ENCODE peak calls at places on chromosomes 5 and 9, in four cellular contexts. H, N, J and M are unnamed samples.

GRCh38 chr9:89493671-89494070 is 4.2 kb downstream of the SEMA4D start:
- DNase-seq in H (no peak), N (no peak), J (no peak), M (no peak)

GRCh38 chr5:134554319-134555222 is 29.1 kb downstream of the JADE2 start:
- DNase-seq in H (no peak), J (no peak), N (no peak), M (peak; percentile 86)

GRCh38 chr5:36301858-36302603 is at the start of gene RANBP3L:
- DNase-seq in H (no peak), J (no peak), N (no peak), M (peak; percentile 57)

GRCh38 chr9:113566011-113566711 is 102.6 kb downstream of the RGS3 start:
- DNase-seq in H (no peak), J (no peak), N (no peak), M (no peak)

GRCh38 chr9:98532147-98532546 is 176.6 kb downstream of the GABBR2 start:
- DNase-seq in H (peak; percentile 37), J (no peak), N (no peak), M (no peak)

GRCh38 chr9:88220652-88221051 is 82.4 kb upstream of the SPATA31C2 start:
- DNase-seq in J (no peak), N (no peak), H (no peak), M (no peak)

GRCh38 chr5:33936004-33936380 is 194 bp upstream of the RXFP3 start:
- DNase-seq in H (no peak), N (no peak), J (peak; percentile 86), M (peak; percentile 68)

GRCh38 chr5:72138943-72139467 is 31.7 kb downstream of the MAP1B start:
- DNase-seq in N (no peak), J (no peak), H (no peak), M (peak; percentile 98)

GRCh38 chr5:126107381-126107780 is 315.8 kb upstream of the GRAMD2B start:
- DNase-seq in H (no peak), N (no peak), J (no peak), M (no peak)

DNA sequence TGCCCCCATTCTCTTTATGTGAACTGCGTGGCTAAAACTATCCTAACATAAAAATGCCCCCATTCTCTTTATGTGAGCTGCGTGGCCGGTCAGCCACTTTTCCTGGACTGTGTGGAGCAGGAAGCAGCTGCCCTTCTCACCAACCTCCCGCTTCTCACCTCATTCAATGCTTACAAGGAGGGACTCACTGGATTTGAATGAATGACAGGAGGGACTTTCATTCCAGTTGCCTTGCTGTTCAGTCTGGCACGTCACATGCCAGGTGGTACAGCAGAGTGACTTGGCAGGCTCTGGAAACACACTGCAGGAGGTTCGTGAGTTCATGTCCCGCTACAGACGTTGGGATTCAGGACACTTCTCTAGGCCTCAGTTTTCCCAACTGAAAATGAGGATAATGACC is 60.2 kb upstream of the NFIL3 start:
- DNase-seq in N (no peak), H (no peak), J (no peak), M (peak; percentile 18)
- H3K27ac ChIP-seq in N (no peak overlapping the region), H (peak overlapping the region; percentile 20), J (no peak overlapping the region), M (no peak overlapping the region)

DNA sequence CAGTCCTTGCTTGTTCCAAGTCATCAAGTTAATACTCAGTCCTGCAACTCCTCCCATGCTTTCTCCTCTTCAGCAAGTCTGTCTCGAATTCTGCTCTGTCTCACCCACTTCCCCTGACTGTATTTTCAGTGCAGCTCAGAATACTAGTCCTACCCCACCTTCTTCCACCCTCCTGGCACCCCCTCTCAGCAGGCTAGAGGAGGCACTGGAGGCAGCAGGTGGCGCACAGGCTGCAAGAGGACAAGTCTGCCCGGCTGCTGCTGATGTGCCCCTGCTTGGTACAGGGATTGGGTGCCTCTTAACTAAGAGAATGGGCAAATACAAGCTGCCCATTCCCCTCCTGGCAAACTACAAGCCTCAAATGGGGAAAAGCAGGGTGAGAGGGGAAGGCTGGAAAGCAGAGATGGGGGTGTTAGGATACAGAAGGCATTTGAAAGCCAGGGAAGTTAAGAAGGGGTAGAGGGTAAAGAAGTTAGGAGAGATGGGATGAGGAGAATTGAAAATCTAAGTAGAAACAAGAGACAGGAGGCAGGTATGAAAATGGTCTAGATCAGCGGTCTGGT is 5.0 kb downstream of the TLN1 start:
- DNase-seq in J (no peak), H (no peak), N (no peak), M (peak; percentile 54)
- TF ChIP-seq CTCF in J (no peak), H (no peak), N (no peak), M (peak; percentile 6)

GRCh38 chr5:14587143-14587542 is 5.6 kb downstream of the OTULINL start:
- DNase-seq in H (no peak), N (no peak), J (peak; percentile 80), M (no peak)

GRCh38 chr5:14588758-14589543 is 7.4 kb downstream of the OTULINL start:
- DNase-seq in H (no peak), J (no peak), N (no peak), M (no peak)

GRCh38 chr5:14590949-14591348 is 9.4 kb downstream of the OTULINL start:
- DNase-seq in N (no peak), H (no peak), J (no peak), M (no peak)

GRCh38 chr5:14584848-14585247 is 3.3 kb downstream of the OTULINL start:
- DNase-seq in N (no peak), J (no peak), H (no peak), M (no peak)

GRCh38 chr5:14588145-14588544 is 6.6 kb downstream of the OTULINL start:
- DNase-seq in N (no peak), J (no peak), H (no peak), M (no peak)
- H3K4me1 ChIP-seq in N (no peaks in the 10 kb centered on the region), J (peaks cover 95% of the 10 kb centered on the region), H (peaks cover 5% of the 10 kb centered on the region), M (peaks cover 4% of the 10 kb centered on the region)

DNA sequence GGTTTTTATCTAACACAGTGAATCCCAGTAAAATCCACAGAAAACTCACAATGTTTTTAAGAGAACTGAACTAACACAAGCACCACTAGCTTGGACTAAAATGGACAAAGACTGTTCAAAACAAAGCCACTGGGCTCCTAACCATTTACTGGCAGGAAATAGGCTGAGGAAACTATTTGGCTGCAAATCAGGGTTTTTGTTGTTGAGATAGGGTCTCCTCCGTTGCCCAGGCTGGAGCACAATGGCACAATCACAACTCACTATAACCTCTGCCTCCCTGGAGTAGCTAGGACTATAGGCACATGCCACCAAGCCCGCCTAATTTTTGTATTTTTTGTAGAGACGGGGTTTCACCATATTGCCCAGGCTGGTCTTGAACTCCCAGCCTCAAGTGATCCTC is 99.7 kb downstream of the THBS4 start:
- DNase-seq in N (no peak), H (no peak), J (no peak), M (no peak)
- H3K27ac ChIP-seq in N (no peak overlapping the region), H (peak overlapping the region; percentile 5), J (peak overlapping the region; percentile 83), M (no peak overlapping the region)

GRCh38 chr5:149656576-149657182 is 73.4 kb upstream of the PPARGC1B start:
- DNase-seq in H (no peak), J (no peak), N (no peak), M (no peak)
- TF ChIP-seq CTCF in H (peak; percentile 39), J (peak; percentile 59), N (peak; percentile 13), M (peak; percentile 37)

GRCh38 chr5:172837640-172838039 is 3.6 kb downstream of the ERGIC1 start:
- DNase-seq in H (no peak), J (peak; percentile 91), N (peak; percentile 72), M (no peak)

GRCh38 chr5:172840077-172840777 is 6.2 kb downstream of the ERGIC1 start:
- DNase-seq in J (no peak), H (no peak), N (no peak), M (no peak)

GRCh38 chr5:172839669-172840068 is 5.6 kb downstream of the ERGIC1 start:
- DNase-seq in N (peak; percentile 53), H (no peak), J (no peak), M (no peak)

GRCh38 chr5:172840778-172841154 is 6.7 kb downstream of the ERGIC1 start:
- DNase-seq in J (no peak), H (no peak), N (no peak), M (no peak)

DNA sequence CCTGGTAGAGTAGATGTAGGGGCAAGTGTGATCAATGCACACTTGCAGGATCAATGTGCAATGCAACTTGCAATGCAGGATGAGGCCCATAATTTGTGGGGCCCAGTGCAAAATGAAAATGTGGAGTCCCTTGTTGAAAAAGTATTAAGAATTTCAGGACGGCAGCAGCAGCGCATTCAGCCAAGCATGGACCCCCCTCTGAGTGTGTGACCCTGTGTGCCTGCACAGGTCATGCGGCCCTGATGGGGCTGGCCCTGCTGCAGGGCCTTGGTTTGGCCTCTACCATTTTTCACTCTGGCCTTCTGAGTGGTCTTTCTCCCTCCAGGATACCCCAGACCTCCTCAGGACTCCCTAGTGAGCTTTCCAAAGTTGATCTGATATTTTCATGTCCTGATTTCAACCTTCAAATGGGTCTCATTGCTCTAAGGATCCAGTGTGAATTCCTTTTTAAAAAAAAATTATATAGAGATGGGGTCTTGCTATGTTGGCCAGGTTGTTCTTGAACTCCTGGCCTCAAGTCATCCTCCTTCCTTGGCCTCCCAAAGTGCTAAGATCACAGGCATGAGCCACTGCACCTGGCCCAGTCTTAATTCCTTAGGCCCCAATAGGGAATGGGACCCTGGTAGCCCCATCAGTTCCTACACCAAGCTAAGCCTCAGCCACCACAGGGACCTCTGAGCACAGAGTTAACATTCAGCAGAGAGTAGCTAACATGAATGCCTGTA is 4.3 kb downstream of the ERGIC1 start:
- DNase-seq in N (no peak), J (no peak), H (no peak), M (no peak)
- H3K4me1 ChIP-seq in N (peaks cover 5% of the 10 kb centered on the region), J (peaks cover 70% of the 10 kb centered on the region), H (peaks cover 61% of the 10 kb centered on the region), M (peaks cover 9% of the 10 kb centered on the region)